ENCODE peak calls at places on chromosome 20, in ten cellular contexts. O, W, H, N, E, P, Z, D, A and Y are unnamed samples. For H3K4me1, the result is how much of the 10 kb centered on the place peaks cover.

GRCh38 chr20:37991506-37992302 is 41.6 kb downstream of the TTI1 start:
- DNase-seq in W (no peak), A (no peak), Z (no peak), D (no peak), P (no peak), E (no peak), N (no peak), H (no peak), O (no peak), Y (no peak)

GRCh38 chr20:35776513-35777101 is 4.8 kb downstream of the PHF20 start:
- DNase-seq in P (no peak), O (peak), E (peak), N (no peak), D (peak), W (no peak), H (no peak), Z (no peak), A (no peak), Y (peak)

GRCh38 chr20:31496761-31497295 is 17.4 kb upstream of the HM13 start:
- DNase-seq in Z (no peak), H (no peak), W (no peak), E (peak), P (no peak), D (no peak), N (no peak), A (peak), O (peak), Y (peak)

GRCh38 chr20:44776977-44777376 is 31.3 kb downstream of the KCNK15 start:
- DNase-seq in W (no peak), D (no peak), N (no peak), O (no peak), P (peak), A (no peak), Z (peak), H (no peak), E (no peak), Y (no peak)

GRCh38 chr20:1122388-1123315 is 4.2 kb downstream of the PSMF1 start:
- DNase-seq in D (peak), W (no peak), E (peak), P (peak), O (no peak), H (no peak), A (no peak), N (no peak), Z (no peak), Y (no peak)

GRCh38 chr20:25198663-25199363 is 3.3 kb downstream of the ENTPD6 start:
- DNase-seq in P (no peak), O (no peak), Z (no peak), N (no peak), W (no peak), D (no peak), H (no peak), A (peak), E (peak), Y (no peak)

GRCh38 chr20:56171087-56172012 is 77.2 kb upstream of the MC3R start:
- DNase-seq in A (no peak), D (no peak), O (no peak), W (no peak), H (no peak), N (no peak), E (no peak), P (peak), Z (no peak), Y (no peak)

GRCh38 chr20:1005452-1006027 is 3.4 kb upstream of the RSPO4 start:
- DNase-seq in W (no peak), H (no peak), O (peak), D (peak), N (no peak), Z (peak), P (peak), E (no peak), A (no peak), Y (no peak)

GRCh38 chr20:31713312-31714049 is 9.2 kb downstream of the BCL2L1 start:
- DNase-seq in P (peak), H (peak), O (peak), E (peak), A (peak), Z (peak), W (no peak), D (peak), N (no peak), Y (peak)

GRCh38 chr20:62879275-62880146 is 17.9 kb upstream of the TCFL5 start:
- DNase-seq in H (peak), D (no peak), P (no peak), O (no peak), W (no peak), A (peak), Z (peak), E (no peak), N (peak), Y (no peak)

GRCh38 chr20:41664584-41664983 is 46.4 kb upstream of the CHD6 start:
- DNase-seq in N (no peak), A (no peak), D (no peak), W (no peak), P (peak), Z (peak), O (no peak), H (no peak), E (no peak), Y (no peak)

GRCh38 chr20:19212524-19213502 is at the start of gene SLC24A3:
- DNase-seq in N (peak), E (peak), P (peak), A (peak), Z (peak), H (peak), O (peak), D (peak), W (no peak), Y (peak)

GRCh38 chr20:51831891-51832675 is 29.8 kb upstream of the SALL4 start:
- DNase-seq in D (no peak), Z (no peak), W (no peak), A (no peak), P (no peak), O (no peak), E (no peak), H (no peak), N (no peak), Y (no peak)

GRCh38 chr20:3858689-3859088 is 12.1 kb downstream of the MAVS start:
- DNase-seq in Z (no peak), P (no peak), A (no peak), W (no peak), H (no peak), N (no peak), D (no peak), E (no peak), O (no peak), Y (no peak)

GRCh38 chr20:34104059-34104458 is 8.0 kb downstream of the EIF2S2 start:
- DNase-seq in Z (no peak), D (no peak), P (no peak), H (no peak), A (no peak), N (no peak), E (no peak), O (no peak), W (no peak), Y (no peak)

GRCh38 chr20:22437354-22437753 is 147.0 kb downstream of the FOXA2 start:
- DNase-seq in P (no peak), A (no peak), W (no peak), Z (no peak), O (no peak), E (no peak), N (no peak), D (no peak), H (no peak), Y (no peak)

GRCh38 chr20:25197173-25197869 is 1.8 kb downstream of the ENTPD6 start:
- DNase-seq in H (no peak), O (no peak), Z (peak), N (no peak), P (no peak), D (no peak), W (no peak), E (no peak), A (no peak), Y (no peak)

GRCh38 chr20:14470231-14470894 is 133.0 kb upstream of the FLRT3 start:
- DNase-seq in W (no peak), A (no peak), N (no peak), H (peak), D (peak), P (peak), E (no peak), Z (no peak), O (no peak), Y (no peak)

DNA sequence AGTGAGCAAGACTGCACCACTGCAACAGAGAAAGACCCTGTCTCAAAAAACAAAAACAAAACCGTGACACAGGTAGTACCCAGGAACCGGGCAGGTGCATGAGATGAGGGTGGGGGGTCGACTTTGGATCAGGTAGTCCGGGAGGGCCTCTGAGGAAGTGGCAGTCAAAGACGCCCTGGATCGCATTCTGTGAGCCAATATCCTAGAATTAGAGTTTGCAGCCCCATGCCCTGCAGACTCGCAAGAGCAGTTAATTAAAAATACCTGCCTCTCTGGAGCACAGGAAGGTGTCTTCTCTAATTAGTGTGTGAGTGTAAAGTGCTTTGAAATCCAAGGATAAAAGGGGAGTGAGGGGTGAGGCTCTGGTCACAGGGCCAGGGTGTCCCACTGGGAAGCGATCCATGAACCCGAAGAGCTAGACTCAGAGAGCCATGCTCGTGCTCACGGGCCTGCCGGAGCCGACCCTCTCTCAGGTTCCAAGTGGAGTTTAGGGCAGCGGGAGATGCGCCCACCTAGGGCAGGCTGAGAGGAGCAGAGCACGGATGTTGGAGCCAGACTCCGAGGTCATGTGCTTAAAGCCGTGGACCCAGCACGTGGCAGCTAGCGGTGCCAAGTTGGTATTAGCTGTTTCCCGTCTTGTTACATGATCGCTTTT is 74.7 kb upstream of the PTPN1 start:
- DNase-seq in A (no peak), N (peak), P (no peak), E (no peak), D (no peak), O (no peak), Z (no peak), W (no peak), H (no peak), Y (no peak)
- H3K4me1 ChIP-seq in A (under half), N (under half), P (half or more), E (under half), D (under half), O (under half), Z (under half), W (under half), H (under half), Y (under half)

GRCh38 chr20:50561379-50562078 is 51.3 kb downstream of the PTPN1 start:
- DNase-seq in A (peak), D (no peak), O (peak), E (no peak), Z (no peak), W (no peak), H (no peak), N (no peak), P (no peak), Y (no peak)
- H3K27ac ChIP-seq in A (peak), D (no peak), O (peak), E (no peak), Z (no peak), W (no peak), H (no peak), N (peak), P (no peak), Y (peak)

GRCh38 chr20:10924628-10925266 is 250.9 kb upstream of the JAG1 start:
- DNase-seq in N (no peak), O (no peak), P (no peak), E (no peak), A (no peak), D (no peak), W (no peak), H (no peak), Z (no peak), Y (no peak)

GRCh38 chr20:10921491-10922010 is 247.8 kb upstream of the JAG1 start:
- DNase-seq in N (no peak), E (no peak), A (no peak), Z (no peak), O (no peak), D (no peak), W (no peak), H (no peak), P (no peak), Y (no peak)

GRCh38 chr20:10922941-10923340 is 249.1 kb upstream of the JAG1 start:
- DNase-seq in A (no peak), P (no peak), E (no peak), Z (no peak), N (no peak), D (no peak), O (no peak), H (no peak), W (no peak), Y (no peak)

GRCh38 chr20:10920396-10920795 is 246.6 kb upstream of the JAG1 start:
- DNase-seq in A (no peak), H (no peak), E (no peak), N (no peak), D (no peak), O (no peak), W (no peak), Z (no peak), P (no peak), Y (no peak)

GRCh38 chr20:10922521-10922920 is 248.7 kb upstream of the JAG1 start:
- DNase-seq in N (no peak), W (no peak), O (no peak), P (no peak), A (no peak), Z (no peak), E (no peak), H (no peak), D (no peak), Y (no peak)
- H3K4me1 ChIP-seq in N (under half), W (under half), O (under half), P (under half), A (under half), Z (under half), E (under half), H (under half), D (under half), Y (under half)

DNA sequence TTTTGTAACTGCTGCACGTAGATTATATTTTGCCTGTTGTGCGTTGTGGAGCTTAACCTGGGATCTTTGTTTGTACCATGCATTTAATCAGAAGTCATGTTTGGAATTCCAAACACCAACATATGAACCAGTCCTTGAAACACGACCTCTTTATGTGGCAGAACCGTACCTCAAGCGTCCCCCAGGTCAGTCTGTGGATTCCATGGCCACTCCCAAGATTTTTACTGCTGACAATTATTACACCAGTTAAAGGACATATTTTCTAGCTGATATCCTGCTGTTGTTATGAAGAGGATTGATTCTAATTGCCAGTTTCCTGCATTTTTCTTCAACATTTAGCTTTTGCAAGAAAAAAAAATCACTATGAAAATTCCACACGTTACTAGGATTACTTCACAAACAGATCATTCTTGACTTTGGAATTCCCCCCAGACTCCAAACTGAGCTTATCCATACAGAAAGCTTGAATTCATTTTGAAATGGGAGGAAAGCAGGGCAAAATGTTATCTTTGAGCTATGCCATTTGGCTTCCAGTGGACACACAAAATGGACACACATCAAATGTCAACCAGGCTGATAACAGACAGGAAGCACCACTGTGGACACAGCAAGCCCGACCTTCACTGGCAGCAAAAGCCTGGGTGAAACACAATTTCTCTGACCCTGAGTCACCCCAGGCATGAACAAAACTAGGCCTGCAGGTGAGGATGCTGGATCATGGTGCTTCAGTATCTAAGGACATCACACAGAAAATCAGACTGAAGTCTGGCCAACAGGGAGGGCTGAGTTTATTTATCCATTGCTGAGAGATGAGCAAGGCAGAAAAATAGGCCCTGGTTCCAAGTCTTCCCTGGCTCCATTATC is 542.9 kb upstream of the JAG1 start:
- DNase-seq in A (no peak), E (peak), O (no peak), W (no peak), Z (no peak), D (no peak), H (no peak), P (peak), N (no peak), Y (no peak)
- H3K27ac ChIP-seq in A (no peak), E (peak), O (no peak), W (no peak), Z (no peak), D (peak), H (no peak), P (no peak), N (no peak), Y (peak)

DNA sequence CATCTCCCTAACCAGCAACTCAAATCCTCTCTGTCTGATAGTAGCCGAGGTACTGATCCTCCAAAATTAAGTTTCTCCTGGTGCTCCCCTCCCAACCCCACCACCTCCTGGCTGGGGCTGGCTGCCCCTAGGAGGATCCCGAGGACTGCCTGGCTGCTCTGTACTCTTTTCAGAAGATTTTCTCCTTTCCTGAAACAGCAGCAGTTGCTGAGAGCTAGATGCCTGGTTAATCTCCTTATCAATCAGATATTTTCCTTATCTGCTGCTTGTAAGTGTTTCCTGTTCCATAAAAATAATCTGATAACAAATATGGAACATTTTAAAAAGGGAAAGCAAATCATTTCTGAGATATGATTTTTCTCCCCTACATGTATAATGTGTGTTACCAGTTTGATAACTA is 52.8 kb downstream of the ZMYND8 start:
- DNase-seq in A (peak), N (no peak), H (no peak), W (no peak), P (no peak), O (peak), D (no peak), Z (no peak), E (no peak), Y (no peak)
- H3K4me1 ChIP-seq in A (under half), N (under half), H (under half), W (under half), P (under half), O (under half), D (under half), Z (under half), E (under half), Y (under half)

GRCh38 chr20:47428164-47428563 is 71.7 kb upstream of the ZMYND8 start:
- DNase-seq in P (no peak), W (no peak), A (no peak), E (no peak), N (no peak), H (no peak), Z (peak), O (no peak), D (no peak), Y (no peak)

GRCh38 chr20:47428851-47429336 is 72.4 kb upstream of the ZMYND8 start:
- DNase-seq in P (peak), D (no peak), O (no peak), E (no peak), W (no peak), Z (no peak), H (no peak), A (no peak), N (no peak), Y (no peak)

GRCh38 chr20:47432251-47433210 is 69.2 kb upstream of the NCOA3 start:
- DNase-seq in W (no peak), P (peak), E (no peak), N (no peak), A (no peak), O (no peak), Z (no peak), D (no peak), H (no peak), Y (no peak)

GRCh38 chr20:47429409-47429808 is 72.3 kb upstream of the NCOA3 start:
- DNase-seq in Z (no peak), A (no peak), D (no peak), P (peak), O (no peak), W (no peak), H (no peak), N (no peak), E (no peak), Y (no peak)

DNA sequence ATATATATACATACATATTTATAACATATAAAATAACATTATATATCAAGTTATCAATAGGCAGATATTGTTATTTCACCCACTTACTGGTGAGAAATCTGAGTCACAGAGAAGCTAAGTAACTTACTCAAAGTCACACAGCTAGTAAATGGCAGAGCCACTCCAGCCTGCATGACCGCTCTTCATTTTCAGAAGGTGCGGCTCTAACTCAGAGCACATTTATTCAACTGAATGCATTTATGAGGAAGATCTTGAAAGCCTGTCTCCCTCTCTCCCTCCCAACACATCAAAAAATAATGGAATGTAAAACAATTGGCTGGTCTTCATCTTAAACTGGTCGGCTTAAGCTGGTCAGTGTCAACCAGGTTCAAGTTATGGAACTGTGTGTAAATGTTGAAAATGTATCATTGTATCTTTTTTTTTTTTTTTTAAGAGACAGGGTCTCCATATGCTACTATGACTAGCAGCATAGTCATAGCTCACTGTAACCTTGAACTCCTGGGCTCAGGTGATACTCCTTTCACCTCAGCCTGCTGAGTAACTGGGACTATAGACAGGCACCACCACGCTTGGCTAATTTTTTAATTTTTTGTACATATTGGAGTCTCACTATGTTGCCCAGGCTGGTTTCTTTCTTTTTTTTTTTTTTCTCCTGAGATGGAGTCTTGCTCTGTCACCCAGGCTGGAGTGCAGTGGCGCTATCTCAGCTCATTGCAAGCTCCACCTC is 70.7 kb upstream of the NCOA3 start:
- DNase-seq in O (no peak), W (no peak), N (no peak), A (no peak), D (no peak), H (no peak), E (no peak), P (no peak), Z (no peak), Y (no peak)
- H3K27ac ChIP-seq in O (no peak), W (no peak), N (no peak), A (no peak), D (no peak), H (no peak), E (no peak), P (no peak), Z (no peak), Y (no peak)

GRCh38 chr20:57685134-57685851 is 24.5 kb downstream of the PMEPA1 start:
- DNase-seq in O (no peak), H (no peak), E (no peak), D (no peak), W (no peak), N (no peak), P (no peak), Z (no peak), A (no peak), Y (no peak)
- H3K4me1 ChIP-seq in O (half or more), H (under half), E (under half), D (under half), W (under half), N (under half), P (under half), Z (half or more), A (under half), Y (under half)